ENCODE peak calls at places on chromosome 17, in five cellular contexts. S is lower lobe of right lung, N is Peyer's patch, R is fibroblast of pulmonary artery, P is cardiac fibroblast. A is an unnamed sample.

GRCh38 chr17:48551601-48552452 is 6.9 kb upstream of the HOXB2 start:
- DNase-seq in S (no peak), P (no peak), R (no peak), N (no peak), A (no peak)

GRCh38 chr17:31598388-31598760 is 206.9 kb downstream of the RAB11FIP4 start:
- DNase-seq in N (no peak), P (no peak), S (no peak), R (no peak), A (no peak)

GRCh38 chr17:77528516-77529327 is 388.0 kb downstream of the SEC14L1 start:
- DNase-seq in P (no peak), R (no peak), N (no peak), S (no peak), A (no peak)

GRCh38 chr17:31724026-31724425 is 135.0 kb downstream of the COPRS start:
- DNase-seq in S (no peak), R (peak), P (peak), N (no peak), A (peak)

GRCh38 chr17:64632606-64633005 is 29.5 kb downstream of the SMURF2 start:
- DNase-seq in P (peak), N (no peak), R (peak), S (no peak), A (peak)

GRCh38 chr17:65037157-65037556 is 19.4 kb downstream of the GNA13 start:
- DNase-seq in P (no peak), N (no peak), R (no peak), S (no peak), A (no peak)

GRCh38 chr17:48915459-48916282 is 7.5 kb downstream of the UBE2Z start:
- DNase-seq in P (peak), N (no peak), R (peak), S (no peak), A (peak)

GRCh38 chr17:9272506-9272905 is 251.2 kb downstream of the NTN1 start:
- DNase-seq in R (no peak), P (peak), S (no peak), N (no peak), A (no peak)

GRCh38 chr17:57918017-57918895 is 37.0 kb downstream of the CUEDC1 start:
- DNase-seq in N (no peak), R (peak), P (peak), S (no peak), A (peak)

GRCh38 chr17:32206816-32207215 is 58.8 kb upstream of the RHBDL3 start:
- DNase-seq in S (no peak), N (no peak), R (peak), P (peak), A (peak)

GRCh38 chr17:83143817-83144231 is 64.4 kb downstream of the METRNL start:
- DNase-seq in S (peak), P (no peak), N (no peak), R (no peak), A (no peak)

GRCh38 chr17:29571883-29572681 is 3.6 kb downstream of the TP53I13 start:
- DNase-seq in R (no peak), P (no peak), S (no peak), N (peak), A (no peak)

GRCh38 chr17:29615048-29615385 is 7.7 kb downstream of the CORO6 start:
- DNase-seq in S (peak), N (peak), P (no peak), R (no peak), A (peak)

GRCh38 chr17:3804503-3804931 is 3.5 kb upstream of the ITGAE start:
- DNase-seq in P (peak), N (no peak), S (no peak), R (peak), A (peak)

GRCh38 chr17:49739662-49740271 is 24.2 kb downstream of the FAM117A start:
- DNase-seq in R (peak), S (peak), N (peak), P (peak), A (peak)

GRCh38 chr17:73697872-73698271 is 53.6 kb upstream of the SDK2 start:
- DNase-seq in P (no peak), S (no peak), R (no peak), N (no peak), A (no peak)

GRCh38 chr17:19338031-19338990 is 24.2 kb downstream of the B9D1 start:
- DNase-seq in P (peak), R (peak), S (peak), N (peak), A (peak)

GRCh38 chr17:64278614-64279013 is 15.6 kb upstream of the TEX2 start:
- DNase-seq in S (no peak), R (peak), P (peak), N (no peak), A (peak)

GRCh38 chr17:74478369-74479100 is 12.1 kb downstream of the CD300A start:
- DNase-seq in P (no peak), N (no peak), R (no peak), S (peak), A (no peak)

GRCh38 chr17:30550512-30551273 is 73.5 kb downstream of the GOSR1 start:
- DNase-seq in S (no peak), N (peak), P (peak), R (peak), A (no peak)

GRCh38 chr17:40063034-40063765 is 435 bp downstream of the THRA start:
- DNase-seq in R (peak), N (peak), S (peak), P (peak), A (peak)

GRCh38 chr17:30395398-30396022 is 16.8 kb downstream of the CPD start:
- DNase-seq in R (no peak), N (no peak), S (no peak), P (no peak), A (no peak)

GRCh38 chr17:59357219-59357699 is 25.8 kb downstream of the YPEL2 start:
- DNase-seq in N (no peak), S (no peak), P (peak), R (peak), A (peak)

GRCh38 chr17:39787038-39787437 is 49.3 kb downstream of the GRB7 start:
- DNase-seq in P (no peak), N (no peak), R (no peak), S (no peak), A (no peak)

GRCh38 chr17:65356524-65356923 is 204.9 kb downstream of the AXIN2 start:
- DNase-seq in P (no peak), S (no peak), R (no peak), N (no peak), A (no peak)

GRCh38 chr17:79778504-79779087 is 648 bp downstream of the CBX2 start:
- DNase-seq in N (no peak), S (peak), R (no peak), P (no peak), A (no peak)

GRCh38 chr17:79781012-79781665 is 3.2 kb downstream of the CBX2 start:
- DNase-seq in P (no peak), R (no peak), N (no peak), S (peak), A (no peak)

GRCh38 chr17:79779088-79779529 is 1.2 kb downstream of the CBX2 start:
- DNase-seq in S (peak), P (no peak), N (no peak), R (no peak), A (peak)

GRCh38 chr17:79777844-79778503 is at the start of gene CBX2:
- DNase-seq in R (peak), P (peak), S (peak), N (peak), A (peak)

DNA sequence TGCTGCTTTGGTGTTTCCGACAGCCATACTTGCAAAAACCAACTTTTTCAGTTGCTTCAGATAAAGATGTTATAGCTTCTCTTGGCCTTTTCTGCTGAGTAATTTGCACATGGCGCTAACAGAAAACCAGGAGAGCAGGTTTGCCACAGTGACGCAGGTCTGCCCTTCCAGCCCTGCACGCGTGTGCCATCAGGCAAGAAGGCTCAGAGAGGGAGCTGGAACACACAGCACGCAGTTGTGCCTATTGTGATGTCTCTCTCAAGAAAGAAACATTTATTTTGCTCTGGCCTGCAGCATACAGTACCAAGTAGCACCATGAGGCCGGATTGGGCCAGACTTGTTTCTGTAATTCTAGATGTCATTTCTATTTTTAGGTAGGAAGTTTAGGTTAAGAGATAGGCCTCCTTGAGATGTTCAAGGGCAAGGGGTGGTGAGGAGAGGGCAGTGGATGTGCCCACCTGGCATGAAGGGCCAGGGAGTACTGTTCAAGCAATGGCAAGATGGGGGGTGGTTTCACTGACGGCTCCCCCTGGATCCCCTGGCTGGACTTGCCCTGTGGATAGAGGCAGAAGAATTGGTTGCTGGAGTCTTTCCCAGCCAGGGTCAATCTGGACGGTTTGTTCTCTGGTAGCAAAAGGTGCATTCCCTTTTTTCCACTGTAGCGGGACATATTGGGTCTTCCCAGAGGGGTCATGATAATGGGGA is 1.9 kb downstream of the CBX2 start:
- DNase-seq in S (peak), N (no peak), P (no peak), R (no peak), A (no peak)
- H3K4me3 ChIP-seq in S (no peak), N (no peak), P (no peak), R (no peak), A (no peak)

GRCh38 chr17:45230787-45231480 is 9.2 kb downstream of the FMNL1 start:
- DNase-seq in N (no peak), P (peak), R (peak), S (no peak), A (peak)

GRCh38 chr17:45229681-45230409 is 8.2 kb downstream of the FMNL1 start:
- DNase-seq in S (no peak), P (no peak), N (no peak), R (no peak), A (peak)

GRCh38 chr17:45230410-45230786 is 8.7 kb downstream of the FMNL1 start:
- DNase-seq in N (no peak), S (no peak), P (no peak), R (no peak), A (no peak)

GRCh38 chr17:45232514-45233422 is 11.1 kb downstream of the FMNL1 start:
- DNase-seq in N (no peak), S (no peak), R (no peak), P (no peak), A (no peak)

DNA sequence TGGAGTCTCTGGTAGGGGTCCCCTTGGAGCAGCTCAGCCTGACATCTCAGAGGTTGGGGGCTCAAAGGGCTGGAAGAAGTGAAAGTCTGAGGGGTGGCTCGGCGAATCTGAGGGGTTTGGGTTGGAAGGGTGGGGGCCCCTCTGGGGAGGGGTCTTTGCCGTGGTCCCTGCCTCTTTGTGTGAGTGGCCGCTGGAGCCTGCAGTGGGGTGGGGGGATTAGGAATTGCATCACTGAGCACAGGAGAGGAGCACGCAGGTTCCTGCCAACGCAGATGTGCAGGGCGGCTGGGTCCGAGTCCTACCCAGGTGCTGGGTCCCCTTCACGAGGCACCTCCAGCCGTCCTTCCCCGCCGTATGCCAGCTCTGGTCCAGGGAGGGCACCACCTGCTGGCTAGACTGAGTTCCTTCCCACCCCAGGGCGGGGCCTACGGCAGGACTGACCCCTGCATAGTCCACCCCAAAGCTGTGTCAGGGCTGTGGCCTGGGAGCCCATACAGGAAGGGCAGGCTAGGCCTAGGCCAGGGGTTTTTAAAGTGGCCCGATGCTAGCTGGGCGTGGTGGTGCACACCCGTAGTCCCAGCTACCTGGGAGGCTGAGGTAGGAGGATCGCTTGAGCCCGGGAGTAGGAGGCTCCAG is 9.9 kb downstream of the FMNL1 start:
- DNase-seq in N (no peak), S (no peak), P (no peak), R (no peak), A (peak)
- TF ChIP-seq CTCF in N (no peak), S (peak), P (peak), R (peak), A (peak)

GRCh38 chr17:4934173-4934979 is 2.3 kb downstream of the GP1BA start:
- DNase-seq in N (no peak), S (no peak), R (peak), P (peak), A (peak)
- H3K4me3 ChIP-seq in N (no peak), S (no peak), R (no peak), P (no peak), A (no peak)

DNA sequence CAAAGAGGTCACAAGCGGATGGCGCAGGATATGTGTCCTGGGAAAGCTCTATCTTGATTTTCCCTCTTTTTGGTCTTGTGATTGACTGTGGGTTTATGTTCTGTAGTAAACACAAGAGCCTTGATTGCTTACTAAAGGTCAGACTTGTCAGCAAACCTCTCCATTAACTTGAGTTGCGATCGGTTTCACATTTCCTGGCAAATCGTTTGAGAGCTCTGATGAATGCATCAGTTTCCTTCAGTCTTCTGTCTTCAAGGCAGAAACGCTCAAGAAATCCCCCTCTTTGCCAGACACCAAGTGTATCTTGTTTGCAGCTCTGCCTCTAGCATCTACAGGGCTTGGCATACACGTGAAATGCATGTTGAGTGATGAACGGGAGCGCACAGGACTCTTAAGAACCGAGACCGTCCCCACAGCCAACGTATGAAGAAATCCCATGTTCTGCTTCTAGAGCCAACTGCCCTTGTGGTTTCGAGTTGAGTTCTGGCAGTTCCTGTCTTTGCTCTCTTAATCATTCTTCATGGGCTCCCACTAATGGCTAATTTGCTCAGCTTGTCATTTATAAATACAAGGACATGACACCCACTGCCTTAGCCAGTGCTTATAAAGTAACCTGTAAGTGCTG is 143.3 kb downstream of the PITPNC1 start:
- DNase-seq in R (peak), P (peak), N (peak), S (no peak), A (peak)
- TF ChIP-seq CTCF in R (no peak), P (no peak), N (no peak), S (no peak), A (no peak)

GRCh38 chr17:75486951-75487350 is 28.4 kb downstream of the CASKIN2 start:
- DNase-seq in P (no peak), N (no peak), R (no peak), S (no peak), A (no peak)
- H3K4me3 ChIP-seq in P (no peak), N (no peak), R (no peak), S (no peak), A (no peak)

GRCh38 chr17:78759203-78759968 is 22.7 kb downstream of the CYTH1 start:
- DNase-seq in N (peak), R (peak), P (peak), S (peak), A (peak)

GRCh38 chr17:78763561-78763960 is 18.5 kb downstream of the CYTH1 start:
- DNase-seq in R (no peak), N (no peak), S (no peak), P (no peak), A (peak)

GRCh38 chr17:78759969-78760352 is 22.1 kb downstream of the CYTH1 start:
- DNase-seq in P (no peak), N (no peak), S (no peak), R (no peak), A (no peak)

GRCh38 chr17:78764871-78765270 is 17.2 kb downstream of the CYTH1 start:
- DNase-seq in N (no peak), P (no peak), R (no peak), S (no peak), A (no peak)

GRCh38 chr17:78762007-78762406 is 20.1 kb downstream of the CYTH1 start:
- DNase-seq in R (peak), N (no peak), P (peak), S (no peak), A (no peak)
- TF ChIP-seq CTCF in R (no peak), N (no peak), P (no peak), S (no peak), A (no peak)

DNA sequence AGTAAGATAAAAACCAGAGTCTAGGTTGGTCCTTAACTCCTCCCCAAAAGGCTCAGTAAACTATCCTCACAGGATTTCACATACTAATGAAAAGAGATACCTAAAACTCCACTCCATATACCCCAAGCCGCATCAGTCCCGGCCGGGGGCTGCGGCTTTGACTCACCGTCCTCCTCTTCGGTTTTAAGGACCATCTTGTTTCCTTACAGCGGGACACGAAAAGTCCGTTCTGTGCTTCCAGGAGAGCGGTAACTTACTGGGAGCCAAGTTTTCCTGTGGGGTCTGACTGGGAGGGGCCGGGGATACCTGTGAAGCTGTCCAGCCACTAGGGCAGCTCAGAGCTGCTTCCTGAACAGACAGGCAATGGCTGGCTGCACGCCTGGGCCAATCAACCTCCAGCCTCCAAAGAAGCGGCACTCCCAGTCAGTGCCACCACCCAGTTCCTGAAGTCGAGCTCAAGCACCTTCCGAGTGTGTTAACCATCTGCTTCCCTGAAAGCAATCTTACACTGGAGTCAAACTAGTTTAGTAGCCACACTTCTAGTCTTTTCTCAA is 45.5 kb downstream of the CYTH1 start:
- DNase-seq in N (peak), S (peak), P (no peak), R (no peak), A (no peak)
- H3K4me3 ChIP-seq in N (peak), S (peak), P (peak), R (peak), A (no peak)

GRCh38 chr17:45016823-45017222 is 34.6 kb downstream of the DCAKD start:
- DNase-seq in S (no peak), P (no peak), N (no peak), R (no peak), A (no peak)
- TF ChIP-seq CTCF in S (no peak), P (peak), N (no peak), R (peak), A (peak)

GRCh38 chr17:80778716-80779115 is 212.9 kb upstream of the CHMP6 start:
- DNase-seq in N (peak), P (no peak), R (no peak), S (no peak), A (no peak)
- H3K4me3 ChIP-seq in N (no peak), P (no peak), R (no peak), S (no peak), A (no peak)

A was measured in choroid plexus epithelial cell.